ENCODE peak calls at places on chromosome 19, in nine cellular contexts. One of them, this sample, is unnamed.

GRCh38 chr19:48512504-48513288 is 1.1 kb upstream of the LMTK3 start:
- DNase-seq in EL: no peak
- DNase-seq in stimulated activated CD8-positive, alpha-beta memory T cell treated with anti-CD3 and anti-CD28 coated beads, Interleukin-4, amount 100 ng/mL, for 48 hours: no peak
- DNase-seq in ELF-1: no peak
- DNase-seq in germinal center: no peak
- DNase-seq in left ventricle myocardium superior: no peak
- DNase-seq in activated T-helper 1 cell treated with anti-CD3 and anti-CD28 coated beads, Interleukin-12 subunit alpha, Interleukin-12 subunit beta, Interleukin-2, Interleukin-4 antibody, amounts not matched to agents 30 ng/mL and 10 ng/mL and 1 ng/mL, durations not matched to agents 14 hours and 24 hours and 36 hours: no peak
- DNase-seq in BJ: no peak
- DNase-seq in dorsolateral prefrontal cortex: no peak
- DNase-seq in this sample: no peak

GRCh38 chr19:13284929-13285928 is 135.0 kb downstream of the IER2 start:
- DNase-seq in EL: no peak
- DNase-seq in germinal center: no peak
- DNase-seq in dorsolateral prefrontal cortex: no peak
- DNase-seq in stimulated activated CD8-positive, alpha-beta memory T cell treated with anti-CD3 and anti-CD28 coated beads, Interleukin-4, amount 100 ng/mL, for 48 hours: no peak
- DNase-seq in activated T-helper 1 cell treated with anti-CD3 and anti-CD28 coated beads, Interleukin-12 subunit alpha, Interleukin-12 subunit beta, Interleukin-2, Interleukin-4 antibody, amounts not matched to agents 30 ng/mL and 10 ng/mL and 1 ng/mL, durations not matched to agents 14 hours and 24 hours and 36 hours: no peak
- DNase-seq in BJ: no peak
- DNase-seq in left ventricle myocardium superior: no peak
- DNase-seq in ELF-1: no peak
- DNase-seq in this sample: no peak

GRCh38 chr19:10228925-10229324 is 2.2 kb downstream of the S1PR2 start:
- DNase-seq in BJ: no peak
- DNase-seq in EL: peak; percentile 44
- DNase-seq in left ventricle myocardium superior: no peak
- DNase-seq in dorsolateral prefrontal cortex: no peak
- DNase-seq in activated T-helper 1 cell treated with anti-CD3 and anti-CD28 coated beads, Interleukin-12 subunit alpha, Interleukin-12 subunit beta, Interleukin-2, Interleukin-4 antibody, amounts not matched to agents 30 ng/mL and 10 ng/mL and 1 ng/mL, durations not matched to agents 14 hours and 24 hours and 36 hours: no peak
- DNase-seq in germinal center: peak; percentile 62
- DNase-seq in ELF-1: peak; percentile 75
- DNase-seq in stimulated activated CD8-positive, alpha-beta memory T cell treated with anti-CD3 and anti-CD28 coated beads, Interleukin-4, amount 100 ng/mL, for 48 hours: peak; percentile 41
- DNase-seq in this sample: peak; percentile 53

GRCh38 chr19:49716154-49716553 is 25.2 kb downstream of the CPT1C start:
- DNase-seq in dorsolateral prefrontal cortex: no peak
- DNase-seq in EL: peak; percentile 13
- DNase-seq in germinal center: no peak
- DNase-seq in stimulated activated CD8-positive, alpha-beta memory T cell treated with anti-CD3 and anti-CD28 coated beads, Interleukin-4, amount 100 ng/mL, for 48 hours: no peak
- DNase-seq in left ventricle myocardium superior: no peak
- DNase-seq in activated T-helper 1 cell treated with anti-CD3 and anti-CD28 coated beads, Interleukin-12 subunit alpha, Interleukin-12 subunit beta, Interleukin-2, Interleukin-4 antibody, amounts not matched to agents 30 ng/mL and 10 ng/mL and 1 ng/mL, durations not matched to agents 14 hours and 24 hours and 36 hours: no peak
- DNase-seq in BJ: no peak
- DNase-seq in ELF-1: no peak
- DNase-seq in this sample: no peak

GRCh38 chr19:40791349-40791748 is 7.6 kb upstream of the EGLN2 start:
- DNase-seq in left ventricle myocardium superior: no peak
- DNase-seq in BJ: no peak
- DNase-seq in activated T-helper 1 cell treated with anti-CD3 and anti-CD28 coated beads, Interleukin-12 subunit alpha, Interleukin-12 subunit beta, Interleukin-2, Interleukin-4 antibody, amounts not matched to agents 30 ng/mL and 10 ng/mL and 1 ng/mL, durations not matched to agents 14 hours and 24 hours and 36 hours: no peak
- DNase-seq in dorsolateral prefrontal cortex: no peak
- DNase-seq in ELF-1: no peak
- DNase-seq in germinal center: no peak
- DNase-seq in stimulated activated CD8-positive, alpha-beta memory T cell treated with anti-CD3 and anti-CD28 coated beads, Interleukin-4, amount 100 ng/mL, for 48 hours: no peak
- DNase-seq in EL: no peak
- DNase-seq in this sample: no peak

GRCh38 chr19:13008926-13009787 is 13.9 kb downstream of the NFIX start:
- DNase-seq in germinal center: no peak
- DNase-seq in left ventricle myocardium superior: peak; percentile 36
- DNase-seq in EL: no peak
- DNase-seq in activated T-helper 1 cell treated with anti-CD3 and anti-CD28 coated beads, Interleukin-12 subunit alpha, Interleukin-12 subunit beta, Interleukin-2, Interleukin-4 antibody, amounts not matched to agents 30 ng/mL and 10 ng/mL and 1 ng/mL, durations not matched to agents 14 hours and 24 hours and 36 hours: no peak
- DNase-seq in dorsolateral prefrontal cortex: no peak
- DNase-seq in BJ: no peak
- DNase-seq in ELF-1: peak; percentile 72
- DNase-seq in stimulated activated CD8-positive, alpha-beta memory T cell treated with anti-CD3 and anti-CD28 coated beads, Interleukin-4, amount 100 ng/mL, for 48 hours: no peak
- DNase-seq in this sample: no peak

GRCh38 chr19:48418317-48419064 is 25.0 kb downstream of the GRIN2D start:
- DNase-seq in dorsolateral prefrontal cortex: no peak
- DNase-seq in activated T-helper 1 cell treated with anti-CD3 and anti-CD28 coated beads, Interleukin-12 subunit alpha, Interleukin-12 subunit beta, Interleukin-2, Interleukin-4 antibody, amounts not matched to agents 30 ng/mL and 10 ng/mL and 1 ng/mL, durations not matched to agents 14 hours and 24 hours and 36 hours: no peak
- DNase-seq in left ventricle myocardium superior: no peak
- DNase-seq in EL: peak; percentile 63
- DNase-seq in stimulated activated CD8-positive, alpha-beta memory T cell treated with anti-CD3 and anti-CD28 coated beads, Interleukin-4, amount 100 ng/mL, for 48 hours: no peak
- DNase-seq in BJ: no peak
- DNase-seq in ELF-1: peak; percentile 57
- DNase-seq in germinal center: no peak
- DNase-seq in this sample: no peak

GRCh38 chr19:47729799-47730520 is 15.4 kb upstream of the NOP53 start:
- DNase-seq in ELF-1: peak; percentile 84
- DNase-seq in left ventricle myocardium superior: peak; percentile 82
- DNase-seq in BJ: no peak
- DNase-seq in stimulated activated CD8-positive, alpha-beta memory T cell treated with anti-CD3 and anti-CD28 coated beads, Interleukin-4, amount 100 ng/mL, for 48 hours: peak; percentile 85
- DNase-seq in EL: no peak
- DNase-seq in germinal center: no peak
- DNase-seq in dorsolateral prefrontal cortex: peak; percentile 44
- DNase-seq in activated T-helper 1 cell treated with anti-CD3 and anti-CD28 coated beads, Interleukin-12 subunit alpha, Interleukin-12 subunit beta, Interleukin-2, Interleukin-4 antibody, amounts not matched to agents 30 ng/mL and 10 ng/mL and 1 ng/mL, durations not matched to agents 14 hours and 24 hours and 36 hours: peak; percentile 50
- DNase-seq in this sample: peak; percentile 74

GRCh38 chr19:49565261-49565660 is 15.1 kb downstream of the NOSIP start:
- DNase-seq in activated T-helper 1 cell treated with anti-CD3 and anti-CD28 coated beads, Interleukin-12 subunit alpha, Interleukin-12 subunit beta, Interleukin-2, Interleukin-4 antibody, amounts not matched to agents 30 ng/mL and 10 ng/mL and 1 ng/mL, durations not matched to agents 14 hours and 24 hours and 36 hours: no peak
- DNase-seq in dorsolateral prefrontal cortex: no peak
- DNase-seq in BJ: no peak
- DNase-seq in stimulated activated CD8-positive, alpha-beta memory T cell treated with anti-CD3 and anti-CD28 coated beads, Interleukin-4, amount 100 ng/mL, for 48 hours: no peak
- DNase-seq in germinal center: no peak
- DNase-seq in left ventricle myocardium superior: peak; percentile 44
- DNase-seq in ELF-1: no peak
- DNase-seq in EL: no peak
- DNase-seq in this sample: no peak

GRCh38 chr19:14089662-14090508 is 666 bp downstream of the SAMD1 start:
- DNase-seq in dorsolateral prefrontal cortex: peak; percentile 33
- DNase-seq in BJ: no peak
- DNase-seq in stimulated activated CD8-positive, alpha-beta memory T cell treated with anti-CD3 and anti-CD28 coated beads, Interleukin-4, amount 100 ng/mL, for 48 hours: peak; percentile 64
- DNase-seq in left ventricle myocardium superior: peak; percentile 79
- DNase-seq in activated T-helper 1 cell treated with anti-CD3 and anti-CD28 coated beads, Interleukin-12 subunit alpha, Interleukin-12 subunit beta, Interleukin-2, Interleukin-4 antibody, amounts not matched to agents 30 ng/mL and 10 ng/mL and 1 ng/mL, durations not matched to agents 14 hours and 24 hours and 36 hours: peak; percentile 20
- DNase-seq in EL: peak; percentile 66
- DNase-seq in ELF-1: peak; percentile 40
- DNase-seq in germinal center: peak; percentile 56
- DNase-seq in this sample: peak; percentile 82

GRCh38 chr19:45117666-45118065 is 24.7 kb downstream of the PPP1R37 start:
- DNase-seq in left ventricle myocardium superior: no peak
- DNase-seq in stimulated activated CD8-positive, alpha-beta memory T cell treated with anti-CD3 and anti-CD28 coated beads, Interleukin-4, amount 100 ng/mL, for 48 hours: peak; percentile 37
- DNase-seq in activated T-helper 1 cell treated with anti-CD3 and anti-CD28 coated beads, Interleukin-12 subunit alpha, Interleukin-12 subunit beta, Interleukin-2, Interleukin-4 antibody, amounts not matched to agents 30 ng/mL and 10 ng/mL and 1 ng/mL, durations not matched to agents 14 hours and 24 hours and 36 hours: no peak
- DNase-seq in BJ: no peak
- DNase-seq in dorsolateral prefrontal cortex: peak; percentile 51
- DNase-seq in ELF-1: no peak
- DNase-seq in EL: no peak
- DNase-seq in germinal center: no peak
- DNase-seq in this sample: no peak

GRCh38 chr19:39802958-39803357 is 24.3 kb downstream of the LEUTX start:
- DNase-seq in stimulated activated CD8-positive, alpha-beta memory T cell treated with anti-CD3 and anti-CD28 coated beads, Interleukin-4, amount 100 ng/mL, for 48 hours: no peak
- DNase-seq in BJ: no peak
- DNase-seq in ELF-1: peak; percentile 30
- DNase-seq in left ventricle myocardium superior: no peak
- DNase-seq in EL: no peak
- DNase-seq in dorsolateral prefrontal cortex: no peak
- DNase-seq in germinal center: no peak
- DNase-seq in activated T-helper 1 cell treated with anti-CD3 and anti-CD28 coated beads, Interleukin-12 subunit alpha, Interleukin-12 subunit beta, Interleukin-2, Interleukin-4 antibody, amounts not matched to agents 30 ng/mL and 10 ng/mL and 1 ng/mL, durations not matched to agents 14 hours and 24 hours and 36 hours: no peak
- DNase-seq in this sample: peak; percentile 84

GRCh38 chr19:14561832-14562351 is 10.0 kb downstream of the NDUFB7 start:
- DNase-seq in germinal center: no peak
- DNase-seq in stimulated activated CD8-positive, alpha-beta memory T cell treated with anti-CD3 and anti-CD28 coated beads, Interleukin-4, amount 100 ng/mL, for 48 hours: no peak
- DNase-seq in BJ: no peak
- DNase-seq in ELF-1: peak; percentile 64
- DNase-seq in dorsolateral prefrontal cortex: peak; percentile 63
- DNase-seq in activated T-helper 1 cell treated with anti-CD3 and anti-CD28 coated beads, Interleukin-12 subunit alpha, Interleukin-12 subunit beta, Interleukin-2, Interleukin-4 antibody, amounts not matched to agents 30 ng/mL and 10 ng/mL and 1 ng/mL, durations not matched to agents 14 hours and 24 hours and 36 hours: no peak
- DNase-seq in left ventricle myocardium superior: peak; percentile 76
- DNase-seq in EL: no peak
- DNase-seq in this sample: peak; percentile 53

GRCh38 chr19:4185413-4186086 is 3.1 kb downstream of the ANKRD24 start:
- DNase-seq in left ventricle myocardium superior: no peak
- DNase-seq in EL: no peak
- DNase-seq in germinal center: no peak
- DNase-seq in dorsolateral prefrontal cortex: no peak
- DNase-seq in ELF-1: no peak
- DNase-seq in BJ: no peak
- DNase-seq in activated T-helper 1 cell treated with anti-CD3 and anti-CD28 coated beads, Interleukin-12 subunit alpha, Interleukin-12 subunit beta, Interleukin-2, Interleukin-4 antibody, amounts not matched to agents 30 ng/mL and 10 ng/mL and 1 ng/mL, durations not matched to agents 14 hours and 24 hours and 36 hours: no peak
- DNase-seq in stimulated activated CD8-positive, alpha-beta memory T cell treated with anti-CD3 and anti-CD28 coated beads, Interleukin-4, amount 100 ng/mL, for 48 hours: no peak
- DNase-seq in this sample: no peak

GRCh38 chr19:54137114-54137912 is at the start of gene CNOT3:
- DNase-seq in stimulated activated CD8-positive, alpha-beta memory T cell treated with anti-CD3 and anti-CD28 coated beads, Interleukin-4, amount 100 ng/mL, for 48 hours: peak; percentile 98
- DNase-seq in germinal center: peak; percentile 99
- DNase-seq in dorsolateral prefrontal cortex: peak; percentile 98
- DNase-seq in activated T-helper 1 cell treated with anti-CD3 and anti-CD28 coated beads, Interleukin-12 subunit alpha, Interleukin-12 subunit beta, Interleukin-2, Interleukin-4 antibody, amounts not matched to agents 30 ng/mL and 10 ng/mL and 1 ng/mL, durations not matched to agents 14 hours and 24 hours and 36 hours: peak; percentile 99
- DNase-seq in ELF-1: peak; percentile 100
- DNase-seq in left ventricle myocardium superior: peak; percentile 99
- DNase-seq in BJ: peak; percentile 100
- DNase-seq in EL: peak; percentile 100
- DNase-seq in this sample: peak; percentile 100

GRCh38 chr19:3555653-3556422 is 1.5 kb downstream of the MFSD12 start:
- DNase-seq in activated T-helper 1 cell treated with anti-CD3 and anti-CD28 coated beads, Interleukin-12 subunit alpha, Interleukin-12 subunit beta, Interleukin-2, Interleukin-4 antibody, amounts not matched to agents 30 ng/mL and 10 ng/mL and 1 ng/mL, durations not matched to agents 14 hours and 24 hours and 36 hours: no peak
- DNase-seq in germinal center: no peak
- DNase-seq in BJ: no peak
- DNase-seq in EL: no peak
- DNase-seq in stimulated activated CD8-positive, alpha-beta memory T cell treated with anti-CD3 and anti-CD28 coated beads, Interleukin-4, amount 100 ng/mL, for 48 hours: no peak
- DNase-seq in dorsolateral prefrontal cortex: no peak
- DNase-seq in ELF-1: no peak
- DNase-seq in left ventricle myocardium superior: no peak
- DNase-seq in this sample: no peak

GRCh38 chr19:49125025-49125731 is 5.8 kb downstream of the PPFIA3 start:
- DNase-seq in stimulated activated CD8-positive, alpha-beta memory T cell treated with anti-CD3 and anti-CD28 coated beads, Interleukin-4, amount 100 ng/mL, for 48 hours: no peak
- DNase-seq in ELF-1: peak; percentile 82
- DNase-seq in BJ: no peak
- DNase-seq in dorsolateral prefrontal cortex: no peak
- DNase-seq in activated T-helper 1 cell treated with anti-CD3 and anti-CD28 coated beads, Interleukin-12 subunit alpha, Interleukin-12 subunit beta, Interleukin-2, Interleukin-4 antibody, amounts not matched to agents 30 ng/mL and 10 ng/mL and 1 ng/mL, durations not matched to agents 14 hours and 24 hours and 36 hours: no peak
- DNase-seq in germinal center: no peak
- DNase-seq in EL: no peak
- DNase-seq in left ventricle myocardium superior: no peak
- DNase-seq in this sample: peak; percentile 24

GRCh38 chr19:52992109-52993004 is 21.4 kb upstream of the ERVV-1 start:
- DNase-seq in EL: peak; percentile 22
- DNase-seq in ELF-1: no peak
- DNase-seq in left ventricle myocardium superior: peak; percentile 39
- DNase-seq in activated T-helper 1 cell treated with anti-CD3 and anti-CD28 coated beads, Interleukin-12 subunit alpha, Interleukin-12 subunit beta, Interleukin-2, Interleukin-4 antibody, amounts not matched to agents 30 ng/mL and 10 ng/mL and 1 ng/mL, durations not matched to agents 14 hours and 24 hours and 36 hours: no peak
- DNase-seq in BJ: no peak
- DNase-seq in germinal center: peak; percentile 4
- DNase-seq in stimulated activated CD8-positive, alpha-beta memory T cell treated with anti-CD3 and anti-CD28 coated beads, Interleukin-4, amount 100 ng/mL, for 48 hours: no peak
- DNase-seq in dorsolateral prefrontal cortex: no peak
- DNase-seq in this sample: peak; percentile 56

GRCh38 chr19:19043881-19044280 is 10.5 kb downstream of the ARMC6 start:
- DNase-seq in activated T-helper 1 cell treated with anti-CD3 and anti-CD28 coated beads, Interleukin-12 subunit alpha, Interleukin-12 subunit beta, Interleukin-2, Interleukin-4 antibody, amounts not matched to agents 30 ng/mL and 10 ng/mL and 1 ng/mL, durations not matched to agents 14 hours and 24 hours and 36 hours: no peak
- DNase-seq in left ventricle myocardium superior: no peak
- DNase-seq in EL: no peak
- DNase-seq in ELF-1: no peak
- DNase-seq in stimulated activated CD8-positive, alpha-beta memory T cell treated with anti-CD3 and anti-CD28 coated beads, Interleukin-4, amount 100 ng/mL, for 48 hours: no peak
- DNase-seq in dorsolateral prefrontal cortex: no peak
- DNase-seq in germinal center: no peak
- DNase-seq in BJ: no peak
- DNase-seq in this sample: no peak

GRCh38 chr19:6414033-6414643 is 10.5 kb downstream of the KHSRP start:
- DNase-seq in BJ: no peak
- DNase-seq in dorsolateral prefrontal cortex: no peak
- DNase-seq in EL: no peak
- DNase-seq in left ventricle myocardium superior: no peak
- DNase-seq in stimulated activated CD8-positive, alpha-beta memory T cell treated with anti-CD3 and anti-CD28 coated beads, Interleukin-4, amount 100 ng/mL, for 48 hours: no peak
- DNase-seq in activated T-helper 1 cell treated with anti-CD3 and anti-CD28 coated beads, Interleukin-12 subunit alpha, Interleukin-12 subunit beta, Interleukin-2, Interleukin-4 antibody, amounts not matched to agents 30 ng/mL and 10 ng/mL and 1 ng/mL, durations not matched to agents 14 hours and 24 hours and 36 hours: no peak
- DNase-seq in ELF-1: no peak
- DNase-seq in germinal center: no peak
- DNase-seq in this sample: peak; percentile 44

GRCh38 chr19:11152318-11153062 is 3.1 kb downstream of the SPC24 start:
- DNase-seq in stimulated activated CD8-positive, alpha-beta memory T cell treated with anti-CD3 and anti-CD28 coated beads, Interleukin-4, amount 100 ng/mL, for 48 hours: no peak
- DNase-seq in dorsolateral prefrontal cortex: no peak
- DNase-seq in activated T-helper 1 cell treated with anti-CD3 and anti-CD28 coated beads, Interleukin-12 subunit alpha, Interleukin-12 subunit beta, Interleukin-2, Interleukin-4 antibody, amounts not matched to agents 30 ng/mL and 10 ng/mL and 1 ng/mL, durations not matched to agents 14 hours and 24 hours and 36 hours: no peak
- DNase-seq in germinal center: no peak
- DNase-seq in BJ: no peak
- DNase-seq in ELF-1: no peak
- DNase-seq in left ventricle myocardium superior: peak; percentile 83
- DNase-seq in EL: peak; percentile 74
- DNase-seq in this sample: no peak

GRCh38 chr19:2888739-2889224 is 11.9 kb upstream of the ZNF57 start:
- DNase-seq in ELF-1: no peak
- DNase-seq in stimulated activated CD8-positive, alpha-beta memory T cell treated with anti-CD3 and anti-CD28 coated beads, Interleukin-4, amount 100 ng/mL, for 48 hours: peak; percentile 73
- DNase-seq in BJ: no peak
- DNase-seq in EL: no peak
- DNase-seq in activated T-helper 1 cell treated with anti-CD3 and anti-CD28 coated beads, Interleukin-12 subunit alpha, Interleukin-12 subunit beta, Interleukin-2, Interleukin-4 antibody, amounts not matched to agents 30 ng/mL and 10 ng/mL and 1 ng/mL, durations not matched to agents 14 hours and 24 hours and 36 hours: no peak
- DNase-seq in dorsolateral prefrontal cortex: no peak
- DNase-seq in germinal center: peak; percentile 49
- DNase-seq in left ventricle myocardium superior: peak; percentile 38
- DNase-seq in this sample: peak; percentile 39

GRCh38 chr19:55437410-55437809 is 5.7 kb downstream of the SHISA7 start:
- DNase-seq in left ventricle myocardium superior: peak; percentile 73
- DNase-seq in activated T-helper 1 cell treated with anti-CD3 and anti-CD28 coated beads, Interleukin-12 subunit alpha, Interleukin-12 subunit beta, Interleukin-2, Interleukin-4 antibody, amounts not matched to agents 30 ng/mL and 10 ng/mL and 1 ng/mL, durations not matched to agents 14 hours and 24 hours and 36 hours: no peak
- DNase-seq in dorsolateral prefrontal cortex: no peak
- DNase-seq in EL: peak; percentile 59
- DNase-seq in BJ: no peak
- DNase-seq in ELF-1: peak; percentile 90
- DNase-seq in stimulated activated CD8-positive, alpha-beta memory T cell treated with anti-CD3 and anti-CD28 coated beads, Interleukin-4, amount 100 ng/mL, for 48 hours: peak; percentile 56
- DNase-seq in germinal center: no peak
- DNase-seq in this sample: peak; percentile 92

GRCh38 chr19:11008111-11008510 is 47.3 kb downstream of the SMARCA4 start:
- DNase-seq in dorsolateral prefrontal cortex: no peak
- DNase-seq in EL: no peak
- DNase-seq in activated T-helper 1 cell treated with anti-CD3 and anti-CD28 coated beads, Interleukin-12 subunit alpha, Interleukin-12 subunit beta, Interleukin-2, Interleukin-4 antibody, amounts not matched to agents 30 ng/mL and 10 ng/mL and 1 ng/mL, durations not matched to agents 14 hours and 24 hours and 36 hours: no peak
- DNase-seq in BJ: no peak
- DNase-seq in left ventricle myocardium superior: no peak
- DNase-seq in ELF-1: no peak
- DNase-seq in germinal center: no peak
- DNase-seq in stimulated activated CD8-positive, alpha-beta memory T cell treated with anti-CD3 and anti-CD28 coated beads, Interleukin-4, amount 100 ng/mL, for 48 hours: no peak
- DNase-seq in this sample: no peak

GRCh38 chr19:3793799-3794198 is 7.6 kb upstream of the MATK start:
- DNase-seq in ELF-1: no peak
- DNase-seq in germinal center: no peak
- DNase-seq in activated T-helper 1 cell treated with anti-CD3 and anti-CD28 coated beads, Interleukin-12 subunit alpha, Interleukin-12 subunit beta, Interleukin-2, Interleukin-4 antibody, amounts not matched to agents 30 ng/mL and 10 ng/mL and 1 ng/mL, durations not matched to agents 14 hours and 24 hours and 36 hours: no peak
- DNase-seq in BJ: no peak
- DNase-seq in left ventricle myocardium superior: no peak
- DNase-seq in stimulated activated CD8-positive, alpha-beta memory T cell treated with anti-CD3 and anti-CD28 coated beads, Interleukin-4, amount 100 ng/mL, for 48 hours: no peak
- DNase-seq in EL: no peak
- DNase-seq in dorsolateral prefrontal cortex: no peak
- DNase-seq in this sample: no peak

GRCh38 chr19:3387645-3388589 is 21.5 kb downstream of the NFIC start:
- DNase-seq in left ventricle myocardium superior: peak; percentile 93
- DNase-seq in activated T-helper 1 cell treated with anti-CD3 and anti-CD28 coated beads, Interleukin-12 subunit alpha, Interleukin-12 subunit beta, Interleukin-2, Interleukin-4 antibody, amounts not matched to agents 30 ng/mL and 10 ng/mL and 1 ng/mL, durations not matched to agents 14 hours and 24 hours and 36 hours: no peak
- DNase-seq in ELF-1: no peak
- DNase-seq in germinal center: no peak
- DNase-seq in stimulated activated CD8-positive, alpha-beta memory T cell treated with anti-CD3 and anti-CD28 coated beads, Interleukin-4, amount 100 ng/mL, for 48 hours: no peak
- DNase-seq in EL: peak; percentile 22
- DNase-seq in dorsolateral prefrontal cortex: peak; percentile 93
- DNase-seq in BJ: no peak
- DNase-seq in this sample: no peak

GRCh38 chr19:42465827-42466280 is 23.1 kb upstream of the CXCL17 start:
- DNase-seq in BJ: no peak
- DNase-seq in stimulated activated CD8-positive, alpha-beta memory T cell treated with anti-CD3 and anti-CD28 coated beads, Interleukin-4, amount 100 ng/mL, for 48 hours: no peak
- DNase-seq in left ventricle myocardium superior: no peak
- DNase-seq in dorsolateral prefrontal cortex: no peak
- DNase-seq in EL: no peak
- DNase-seq in activated T-helper 1 cell treated with anti-CD3 and anti-CD28 coated beads, Interleukin-12 subunit alpha, Interleukin-12 subunit beta, Interleukin-2, Interleukin-4 antibody, amounts not matched to agents 30 ng/mL and 10 ng/mL and 1 ng/mL, durations not matched to agents 14 hours and 24 hours and 36 hours: no peak
- DNase-seq in germinal center: peak; percentile 80
- DNase-seq in ELF-1: no peak
- DNase-seq in this sample: no peak

GRCh38 chr19:4439243-4439642 is 18.4 kb downstream of the UBXN6 start:
- DNase-seq in BJ: no peak
- DNase-seq in left ventricle myocardium superior: no peak
- DNase-seq in dorsolateral prefrontal cortex: peak; percentile 46
- DNase-seq in activated T-helper 1 cell treated with anti-CD3 and anti-CD28 coated beads, Interleukin-12 subunit alpha, Interleukin-12 subunit beta, Interleukin-2, Interleukin-4 antibody, amounts not matched to agents 30 ng/mL and 10 ng/mL and 1 ng/mL, durations not matched to agents 14 hours and 24 hours and 36 hours: no peak
- DNase-seq in ELF-1: no peak
- DNase-seq in stimulated activated CD8-positive, alpha-beta memory T cell treated with anti-CD3 and anti-CD28 coated beads, Interleukin-4, amount 100 ng/mL, for 48 hours: no peak
- DNase-seq in EL: no peak
- DNase-seq in germinal center: no peak
- DNase-seq in this sample: no peak

GRCh38 chr19:46812898-46813569 is 24.6 kb upstream of the SLC1A5 start:
- DNase-seq in dorsolateral prefrontal cortex: no peak
- DNase-seq in activated T-helper 1 cell treated with anti-CD3 and anti-CD28 coated beads, Interleukin-12 subunit alpha, Interleukin-12 subunit beta, Interleukin-2, Interleukin-4 antibody, amounts not matched to agents 30 ng/mL and 10 ng/mL and 1 ng/mL, durations not matched to agents 14 hours and 24 hours and 36 hours: no peak
- DNase-seq in EL: no peak
- DNase-seq in ELF-1: peak; percentile 17
- DNase-seq in left ventricle myocardium superior: no peak
- DNase-seq in germinal center: no peak
- DNase-seq in BJ: no peak
- DNase-seq in stimulated activated CD8-positive, alpha-beta memory T cell treated with anti-CD3 and anti-CD28 coated beads, Interleukin-4, amount 100 ng/mL, for 48 hours: no peak
- DNase-seq in this sample: peak; percentile 73

GRCh38 chr19:54315956-54316355 is 3.0 kb upstream of the LILRA5 start:
- DNase-seq in stimulated activated CD8-positive, alpha-beta memory T cell treated with anti-CD3 and anti-CD28 coated beads, Interleukin-4, amount 100 ng/mL, for 48 hours: no peak
- DNase-seq in EL: no peak
- DNase-seq in dorsolateral prefrontal cortex: no peak
- DNase-seq in activated T-helper 1 cell treated with anti-CD3 and anti-CD28 coated beads, Interleukin-12 subunit alpha, Interleukin-12 subunit beta, Interleukin-2, Interleukin-4 antibody, amounts not matched to agents 30 ng/mL and 10 ng/mL and 1 ng/mL, durations not matched to agents 14 hours and 24 hours and 36 hours: no peak
- DNase-seq in germinal center: no peak
- DNase-seq in left ventricle myocardium superior: no peak
- DNase-seq in ELF-1: no peak
- DNase-seq in BJ: no peak
- DNase-seq in this sample: no peak

GRCh38 chr19:48798937-48799336 is 11.9 kb downstream of the BCAT2 start:
- DNase-seq in left ventricle myocardium superior: no peak
- DNase-seq in BJ: no peak
- DNase-seq in EL: peak; percentile 65
- DNase-seq in dorsolateral prefrontal cortex: no peak
- DNase-seq in ELF-1: no peak
- DNase-seq in stimulated activated CD8-positive, alpha-beta memory T cell treated with anti-CD3 and anti-CD28 coated beads, Interleukin-4, amount 100 ng/mL, for 48 hours: no peak
- DNase-seq in germinal center: no peak
- DNase-seq in activated T-helper 1 cell treated with anti-CD3 and anti-CD28 coated beads, Interleukin-12 subunit alpha, Interleukin-12 subunit beta, Interleukin-2, Interleukin-4 antibody, amounts not matched to agents 30 ng/mL and 10 ng/mL and 1 ng/mL, durations not matched to agents 14 hours and 24 hours and 36 hours: no peak
- DNase-seq in this sample: peak; percentile 36